ENCODE peak calls at places on chromosomes 12 and 14, in six cellular contexts. S is LNCaP clone FGC, M is dorsolateral prefrontal cortex, O is fibroblast of lung, P is sigmoid colon, W is astrocyte of the spinal cord. I is an unnamed sample.

GRCh38 chr12:90515199-90516175 is 439.5 kb downstream of the CCER1 start:
- DNase-seq in S (no peak), M (no peak), O (peak), P (no peak), W (no peak), I (peak)

GRCh38 chr12:67394600-67394999 is 125.4 kb downstream of the CAND1 start:
- DNase-seq in S (no peak), M (no peak), O (peak), P (peak), W (peak), I (peak)

GRCh38 chr12:6772331-6772695 is at the start of gene LAG3:
- DNase-seq in S (no peak), M (no peak), O (no peak), P (no peak), W (no peak), I (no peak)

GRCh38 chr14:102928412-102929348 is 6.2 kb downstream of the AMN start:
- DNase-seq in S (no peak), M (no peak), O (peak), P (no peak), W (no peak), I (peak)

GRCh38 chr12:480831-481230 is 21.1 kb downstream of the B4GALNT3 start:
- DNase-seq in S (no peak), M (no peak), O (peak), P (no peak), W (peak), I (no peak)

GRCh38 chr14:73686901-73687300 is 27.3 kb downstream of the PNMA1 start:
- DNase-seq in S (no peak), M (no peak), O (no peak), P (no peak), W (no peak), I (peak)

GRCh38 chr12:51269174-51270066 is 795 bp downstream of the SMAGP start:
- DNase-seq in S (no peak), M (no peak), O (peak), P (no peak), W (peak), I (peak)

GRCh38 chr12:51389302-51389999 is 1.8 kb downstream of the GALNT6 start:
- DNase-seq in S (no peak), M (no peak), O (peak), P (no peak), W (no peak), I (peak)

GRCh38 chr12:59149995-59150642 is 229.8 kb upstream of the LRIG3 start:
- DNase-seq in S (peak), M (no peak), O (peak), P (no peak), W (peak), I (peak)

GRCh38 chr14:43503508-43503907 is 1003.6 kb downstream of the FSCB start:
- DNase-seq in S (peak), M (no peak), O (no peak), P (no peak), W (no peak), I (no peak)

GRCh38 chr14:65336191-65336591 is 76.3 kb upstream of the FUT8 start:
- DNase-seq in S (no peak), M (no peak), O (peak), P (no peak), W (peak), I (peak)

GRCh38 chr12:57101892-57102695 is 9.1 kb downstream of the STAT6 start:
- DNase-seq in S (no peak), M (no peak), O (no peak), P (no peak), W (no peak), I (peak)

GRCh38 chr14:39376671-39377403 is 55.4 kb downstream of the FBXO33 start:
- DNase-seq in S (no peak), M (no peak), O (peak), P (no peak), W (peak), I (peak)

GRCh38 chr12:83121886-83122622 is 435.3 kb downstream of the TMTC2 start:
- DNase-seq in S (no peak), M (peak), O (no peak), P (no peak), W (no peak), I (no peak)

GRCh38 chr12:130932061-130932650 is 21.6 kb upstream of the ADGRD1 start:
- DNase-seq in S (no peak), M (no peak), O (no peak), P (no peak), W (no peak), I (no peak)

GRCh38 chr12:132284071-132284492 is 45.3 kb downstream of the GALNT9 start:
- DNase-seq in S (no peak), M (no peak), O (peak), P (no peak), W (no peak), I (peak)
- TF ChIP-seq CTCF in S (peak), M (no peak), O (peak), P (no peak), W (peak), I (peak)

GRCh38 chr12:111687255-111687654 is 1.4 kb downstream of the ACAD10 start:
- DNase-seq in S (no peak), M (no peak), O (no peak), P (no peak), W (no peak), I (peak)
- TF ChIP-seq CTCF in S (peak), M (no peak), O (no peak), P (no peak), W (peak), I (peak)

GRCh38 chr14:22494486-22495135 is 94.4 kb downstream of the DAD1 start:
- DNase-seq in S (no peak), M (no peak), O (no peak), P (no peak), W (no peak), I (no peak)
- TF ChIP-seq CTCF in S (no peak), M (no peak), O (no peak), P (no peak), W (no peak), I (no peak)

GRCh38 chr14:97468220-97468619 is 671.0 kb downstream of the VRK1 start:
- DNase-seq in S (no peak), M (no peak), O (no peak), P (no peak), W (no peak), I (no peak)
- TF ChIP-seq CTCF in S (no peak), M (no peak), O (no peak), P (no peak), W (no peak), I (no peak)

GRCh38 chr12:95943231-95943842 is at the start of gene AMDHD1:
- DNase-seq in S (peak), M (no peak), O (peak), P (peak), W (peak), I (peak)
- TF ChIP-seq CTCF in S (peak), M (no peak), O (peak), P (peak), W (no peak), I (peak)

GRCh38 chr14:34873591-34874385 is 1.4 kb downstream of the BAZ1A start:
- DNase-seq in S (peak), M (peak), O (peak), P (peak), W (peak), I (peak)

GRCh38 chr14:34875031-34875922 is at the start of gene BAZ1A:
- DNase-seq in S (peak), M (no peak), O (peak), P (peak), W (peak), I (peak)

GRCh38 chr14:34872822-34873590 is 2.2 kb downstream of the BAZ1A start:
- DNase-seq in S (peak), M (no peak), O (peak), P (peak), W (peak), I (peak)

GRCh38 chr14:34874386-34875030 is 652 bp downstream of the BAZ1A start:
- DNase-seq in S (no peak), M (no peak), O (peak), P (peak), W (peak), I (peak)
- TF ChIP-seq CTCF in S (no peak), M (no peak), O (peak), P (no peak), W (peak), I (peak)

GRCh38 chr12:26798013-26798412 is 35.0 kb downstream of the ITPR2 start:
- DNase-seq in S (no peak), M (no peak), O (peak), P (no peak), W (peak), I (peak)
- TF ChIP-seq CTCF in S (no peak), M (no peak), O (no peak), P (no peak), W (no peak), I (no peak)

GRCh38 chr14:91889477-91890211 is 22.3 kb upstream of the TC2N start:
- DNase-seq in S (peak), M (peak), O (no peak), P (peak), W (no peak), I (no peak)
- TF ChIP-seq CTCF in S (no peak), M (no peak), O (no peak), P (no peak), W (no peak), I (no peak)

I was measured in choroid plexus epithelial cell.